ENCODE peak calls at places on chromosomes 12 and 14, in eight cellular contexts. One of them, this sample, is unnamed.

GRCh38 chr12:92185052-92185451 is 39.4 kb upstream of the BTG1 start:
- DNase-seq in epithelial cell of esophagus: no peak
- DNase-seq in kidney: no peak
- DNase-seq in kidney epithelial cell: no peak
- DNase-seq in fibroblast of mammary gland: no peak
- DNase-seq in psoas muscle: no peak
- DNase-seq in right cardiac atrium: no peak
- DNase-seq in SK-N-MC: no peak
- DNase-seq in this sample: peak; percentile 58

GRCh38 chr12:52054838-52055741 is 3.8 kb downstream of the NR4A1 start:
- DNase-seq in kidney epithelial cell: no peak
- DNase-seq in fibroblast of mammary gland: no peak
- DNase-seq in SK-N-MC: no peak
- DNase-seq in right cardiac atrium: no peak
- DNase-seq in kidney: no peak
- DNase-seq in epithelial cell of esophagus: no peak
- DNase-seq in psoas muscle: no peak
- DNase-seq in this sample: no peak

GRCh38 chr12:20492251-20492728 is 124.0 kb downstream of the PDE3A start:
- DNase-seq in epithelial cell of esophagus: peak; percentile 24
- DNase-seq in SK-N-MC: no peak
- DNase-seq in kidney epithelial cell: peak; percentile 7
- DNase-seq in fibroblast of mammary gland: peak; percentile 82
- DNase-seq in kidney: no peak
- DNase-seq in right cardiac atrium: no peak
- DNase-seq in psoas muscle: no peak
- DNase-seq in this sample: no peak

GRCh38 chr12:7096006-7096903 is 4.0 kb upstream of the C1R start:
- DNase-seq in fibroblast of mammary gland: no peak
- DNase-seq in psoas muscle: no peak
- DNase-seq in SK-N-MC: no peak
- DNase-seq in right cardiac atrium: no peak
- DNase-seq in kidney: no peak
- DNase-seq in epithelial cell of esophagus: no peak
- DNase-seq in kidney epithelial cell: no peak
- DNase-seq in this sample: no peak

GRCh38 chr12:131113562-131113961 is 159.9 kb downstream of the ADGRD1 start:
- DNase-seq in kidney: no peak
- DNase-seq in epithelial cell of esophagus: no peak
- DNase-seq in kidney epithelial cell: no peak
- DNase-seq in SK-N-MC: no peak
- DNase-seq in right cardiac atrium: peak; percentile 20
- DNase-seq in psoas muscle: peak; percentile 19
- DNase-seq in fibroblast of mammary gland: no peak
- DNase-seq in this sample: no peak

GRCh38 chr12:45214739-45215418 is 1.0 kb upstream of the ANO6 start:
- DNase-seq in kidney: no peak
- DNase-seq in psoas muscle: no peak
- DNase-seq in epithelial cell of esophagus: peak; percentile 18
- DNase-seq in right cardiac atrium: no peak
- DNase-seq in SK-N-MC: no peak
- DNase-seq in kidney epithelial cell: no peak
- DNase-seq in fibroblast of mammary gland: peak; percentile 67
- DNase-seq in this sample: no peak

GRCh38 chr14:105664691-105665090 is 138.3 kb downstream of the TMEM121 start:
- DNase-seq in epithelial cell of esophagus: no peak
- DNase-seq in fibroblast of mammary gland: no peak
- DNase-seq in kidney: peak; percentile 64
- DNase-seq in kidney epithelial cell: no peak
- DNase-seq in psoas muscle: no peak
- DNase-seq in SK-N-MC: no peak
- DNase-seq in right cardiac atrium: no peak
- DNase-seq in this sample: no peak

GRCh38 chr14:31716208-31716607 is 155.0 kb downstream of the NUBPL start:
- DNase-seq in kidney: no peak
- DNase-seq in psoas muscle: no peak
- DNase-seq in kidney epithelial cell: no peak
- DNase-seq in epithelial cell of esophagus: peak; percentile 1
- DNase-seq in fibroblast of mammary gland: peak; percentile 7
- DNase-seq in SK-N-MC: no peak
- DNase-seq in right cardiac atrium: no peak
- DNase-seq in this sample: no peak

GRCh38 chr12:96434107-96434506 is 33.9 kb upstream of the CDK17 start:
- DNase-seq in kidney epithelial cell: no peak
- DNase-seq in kidney: no peak
- DNase-seq in right cardiac atrium: no peak
- DNase-seq in SK-N-MC: no peak
- DNase-seq in psoas muscle: no peak
- DNase-seq in epithelial cell of esophagus: peak; percentile 55
- DNase-seq in fibroblast of mammary gland: peak; percentile 99
- DNase-seq in this sample: peak; percentile 91

GRCh38 chr14:54564071-54564798 is 2.7 kb upstream of the SAMD4A start:
- DNase-seq in fibroblast of mammary gland: peak; percentile 65
- DNase-seq in SK-N-MC: peak; percentile 45
- DNase-seq in kidney epithelial cell: no peak
- DNase-seq in right cardiac atrium: no peak
- DNase-seq in epithelial cell of esophagus: peak; percentile 51
- DNase-seq in psoas muscle: no peak
- DNase-seq in kidney: no peak
- DNase-seq in this sample: peak; percentile 62

GRCh38 chr14:81385824-81386223 is 14.3 kb downstream of the STON2 start:
- DNase-seq in fibroblast of mammary gland: no peak
- DNase-seq in kidney: no peak
- DNase-seq in psoas muscle: no peak
- DNase-seq in epithelial cell of esophagus: no peak
- DNase-seq in SK-N-MC: no peak
- DNase-seq in right cardiac atrium: no peak
- DNase-seq in kidney epithelial cell: no peak
- DNase-seq in this sample: no peak

GRCh38 chr12:90858261-90858660 is 96.7 kb downstream of the CCER1 start:
- DNase-seq in kidney epithelial cell: no peak
- DNase-seq in SK-N-MC: no peak
- DNase-seq in right cardiac atrium: no peak
- DNase-seq in kidney: no peak
- DNase-seq in psoas muscle: no peak
- DNase-seq in epithelial cell of esophagus: no peak
- DNase-seq in fibroblast of mammary gland: no peak
- DNase-seq in this sample: no peak

GRCh38 chr12:102833687-102834435 is 83.2 kb downstream of the PAH start:
- DNase-seq in epithelial cell of esophagus: peak; percentile 34
- DNase-seq in kidney: no peak
- DNase-seq in fibroblast of mammary gland: no peak
- DNase-seq in SK-N-MC: peak; percentile 24
- DNase-seq in psoas muscle: no peak
- DNase-seq in right cardiac atrium: no peak
- DNase-seq in kidney epithelial cell: no peak
- DNase-seq in this sample: no peak

GRCh38 chr14:90828642-90829487 is 12.6 kb upstream of the TTC7B start:
- DNase-seq in epithelial cell of esophagus: no peak
- DNase-seq in kidney epithelial cell: no peak
- DNase-seq in psoas muscle: peak; percentile 51
- DNase-seq in SK-N-MC: no peak
- DNase-seq in kidney: peak; percentile 43
- DNase-seq in fibroblast of mammary gland: no peak
- DNase-seq in right cardiac atrium: no peak
- DNase-seq in this sample: peak; percentile 39

GRCh38 chr12:111758120-111758561 is 8.6 kb upstream of the ALDH2 start:
- DNase-seq in fibroblast of mammary gland: no peak
- DNase-seq in right cardiac atrium: peak; percentile 78
- DNase-seq in kidney: no peak
- DNase-seq in kidney epithelial cell: no peak
- DNase-seq in psoas muscle: peak; percentile 77
- DNase-seq in SK-N-MC: no peak
- DNase-seq in epithelial cell of esophagus: peak; percentile 65
- DNase-seq in this sample: no peak

GRCh38 chr12:49342914-49343731 is 3.6 kb upstream of the DNAJC22 start:
- DNase-seq in kidney: peak; percentile 85
- DNase-seq in fibroblast of mammary gland: no peak
- DNase-seq in epithelial cell of esophagus: peak; percentile 52
- DNase-seq in SK-N-MC: no peak
- DNase-seq in right cardiac atrium: peak; percentile 67
- DNase-seq in psoas muscle: no peak
- DNase-seq in kidney epithelial cell: no peak
- DNase-seq in this sample: peak; percentile 20

GRCh38 chr12:24996102-24996797 is 47.3 kb upstream of the BCAT1 start:
- DNase-seq in kidney epithelial cell: no peak
- DNase-seq in kidney: no peak
- DNase-seq in right cardiac atrium: no peak
- DNase-seq in psoas muscle: no peak
- DNase-seq in fibroblast of mammary gland: no peak
- DNase-seq in epithelial cell of esophagus: no peak
- DNase-seq in SK-N-MC: no peak
- DNase-seq in this sample: no peak

GRCh38 chr14:94596361-94596760 is 15.1 kb downstream of the SERPINA5 start:
- DNase-seq in kidney epithelial cell: no peak
- DNase-seq in fibroblast of mammary gland: no peak
- DNase-seq in kidney: no peak
- DNase-seq in psoas muscle: no peak
- DNase-seq in right cardiac atrium: no peak
- DNase-seq in SK-N-MC: no peak
- DNase-seq in epithelial cell of esophagus: no peak
- DNase-seq in this sample: no peak

GRCh38 chr14:96424104-96424989 is 32.4 kb downstream of the AK7 start:
- DNase-seq in SK-N-MC: peak; percentile 73
- DNase-seq in kidney epithelial cell: no peak
- DNase-seq in kidney: peak; percentile 70
- DNase-seq in psoas muscle: no peak
- DNase-seq in fibroblast of mammary gland: peak; percentile 82
- DNase-seq in right cardiac atrium: peak; percentile 52
- DNase-seq in epithelial cell of esophagus: peak; percentile 75
- DNase-seq in this sample: peak; percentile 52

GRCh38 chr14:35932136-35932535 is 106.0 kb downstream of the BRMS1L start:
- DNase-seq in fibroblast of mammary gland: no peak
- DNase-seq in kidney epithelial cell: no peak
- DNase-seq in psoas muscle: no peak
- DNase-seq in right cardiac atrium: no peak
- DNase-seq in kidney: no peak
- DNase-seq in epithelial cell of esophagus: no peak
- DNase-seq in SK-N-MC: no peak
- DNase-seq in this sample: no peak
- H3K4me3 ChIP-seq in fibroblast of mammary gland: no peak overlapping the region
- H3K4me3 ChIP-seq in kidney epithelial cell: no peak overlapping the region
- H3K4me3 ChIP-seq in psoas muscle: no peak overlapping the region
- H3K4me3 ChIP-seq in right cardiac atrium: no peak overlapping the region
- H3K4me3 ChIP-seq in kidney: no peak overlapping the region
- H3K4me3 ChIP-seq in epithelial cell of esophagus: no peak overlapping the region
- H3K4me3 ChIP-seq in SK-N-MC: no peak overlapping the region
- H3K4me3 ChIP-seq in this sample: peak overlapping the region; percentile 45

GRCh38 chr14:69670093-69670492 is 58.7 kb downstream of the SUSD6 start:
- DNase-seq in fibroblast of mammary gland: no peak
- DNase-seq in epithelial cell of esophagus: no peak
- DNase-seq in psoas muscle: no peak
- DNase-seq in SK-N-MC: no peak
- DNase-seq in kidney: no peak
- DNase-seq in kidney epithelial cell: no peak
- DNase-seq in right cardiac atrium: no peak
- DNase-seq in this sample: no peak

GRCh38 chr14:69669375-69669774 is 58.0 kb downstream of the SUSD6 start:
- DNase-seq in psoas muscle: no peak
- DNase-seq in epithelial cell of esophagus: no peak
- DNase-seq in fibroblast of mammary gland: no peak
- DNase-seq in SK-N-MC: no peak
- DNase-seq in kidney: no peak
- DNase-seq in kidney epithelial cell: no peak
- DNase-seq in right cardiac atrium: no peak
- DNase-seq in this sample: no peak

GRCh38 chr14:69666698-69667211 is 55.4 kb downstream of the SUSD6 start:
- DNase-seq in epithelial cell of esophagus: no peak
- DNase-seq in kidney: no peak
- DNase-seq in fibroblast of mammary gland: peak; percentile 54
- DNase-seq in right cardiac atrium: no peak
- DNase-seq in psoas muscle: no peak
- DNase-seq in SK-N-MC: no peak
- DNase-seq in kidney epithelial cell: no peak
- DNase-seq in this sample: no peak

GRCh38 chr14:69666112-69666511 is 54.7 kb downstream of the SUSD6 start:
- DNase-seq in psoas muscle: no peak
- DNase-seq in kidney epithelial cell: no peak
- DNase-seq in right cardiac atrium: no peak
- DNase-seq in fibroblast of mammary gland: peak; percentile 40
- DNase-seq in SK-N-MC: no peak
- DNase-seq in kidney: no peak
- DNase-seq in epithelial cell of esophagus: no peak
- DNase-seq in this sample: no peak

GRCh38 chr14:69667938-69668336 is 56.5 kb downstream of the SUSD6 start:
- DNase-seq in SK-N-MC: no peak
- DNase-seq in psoas muscle: no peak
- DNase-seq in epithelial cell of esophagus: no peak
- DNase-seq in kidney epithelial cell: no peak
- DNase-seq in fibroblast of mammary gland: no peak
- DNase-seq in kidney: no peak
- DNase-seq in right cardiac atrium: no peak
- DNase-seq in this sample: no peak
- H3K4me3 ChIP-seq in SK-N-MC: no peak overlapping the region
- H3K4me3 ChIP-seq in psoas muscle: no peak overlapping the region
- H3K4me3 ChIP-seq in epithelial cell of esophagus: no peak overlapping the region
- H3K4me3 ChIP-seq in kidney epithelial cell: no peak overlapping the region
- H3K4me3 ChIP-seq in fibroblast of mammary gland: no peak overlapping the region
- H3K4me3 ChIP-seq in kidney: no peak overlapping the region
- H3K4me3 ChIP-seq in right cardiac atrium: no peak overlapping the region
- H3K4me3 ChIP-seq in this sample: no peak overlapping the region

GRCh38 chr12:108635201-108635996 is 1.7 kb upstream of the SELPLG start:
- DNase-seq in kidney epithelial cell: no peak
- DNase-seq in fibroblast of mammary gland: no peak
- DNase-seq in SK-N-MC: no peak
- DNase-seq in epithelial cell of esophagus: no peak
- DNase-seq in psoas muscle: no peak
- DNase-seq in kidney: no peak
- DNase-seq in right cardiac atrium: no peak
- DNase-seq in this sample: peak; percentile 57

GRCh38 chr12:108634225-108634795 is 616 bp upstream of the SELPLG start:
- DNase-seq in psoas muscle: no peak
- DNase-seq in kidney epithelial cell: no peak
- DNase-seq in epithelial cell of esophagus: no peak
- DNase-seq in SK-N-MC: no peak
- DNase-seq in fibroblast of mammary gland: no peak
- DNase-seq in right cardiac atrium: peak; percentile 53
- DNase-seq in kidney: no peak
- DNase-seq in this sample: peak; percentile 73

GRCh38 chr12:108637222-108637621 is 3.5 kb upstream of the SELPLG start:
- DNase-seq in right cardiac atrium: no peak
- DNase-seq in epithelial cell of esophagus: no peak
- DNase-seq in fibroblast of mammary gland: no peak
- DNase-seq in kidney: no peak
- DNase-seq in SK-N-MC: no peak
- DNase-seq in psoas muscle: no peak
- DNase-seq in kidney epithelial cell: no peak
- DNase-seq in this sample: no peak

GRCh38 chr12:108637631-108638030 is 3.9 kb upstream of the SELPLG start:
- DNase-seq in fibroblast of mammary gland: no peak
- DNase-seq in kidney: no peak
- DNase-seq in kidney epithelial cell: no peak
- DNase-seq in psoas muscle: no peak
- DNase-seq in right cardiac atrium: no peak
- DNase-seq in epithelial cell of esophagus: no peak
- DNase-seq in SK-N-MC: no peak
- DNase-seq in this sample: no peak

GRCh38 chr12:108635997-108636808 is 2.5 kb upstream of the SELPLG start:
- DNase-seq in kidney epithelial cell: no peak
- DNase-seq in fibroblast of mammary gland: no peak
- DNase-seq in SK-N-MC: no peak
- DNase-seq in kidney: no peak
- DNase-seq in right cardiac atrium: no peak
- DNase-seq in psoas muscle: no peak
- DNase-seq in epithelial cell of esophagus: no peak
- DNase-seq in this sample: no peak
- H3K4me3 ChIP-seq in kidney epithelial cell: no peak overlapping the region
- H3K4me3 ChIP-seq in fibroblast of mammary gland: no peak overlapping the region
- H3K4me3 ChIP-seq in SK-N-MC: no peak overlapping the region
- H3K4me3 ChIP-seq in kidney: no peak overlapping the region
- H3K4me3 ChIP-seq in right cardiac atrium: no peak overlapping the region
- H3K4me3 ChIP-seq in psoas muscle: no peak overlapping the region
- H3K4me3 ChIP-seq in epithelial cell of esophagus: no peak overlapping the region
- H3K4me3 ChIP-seq in this sample: no peak overlapping the region

GRCh38 chr12:12891646-12892355 is 439 bp downstream of the GPRC5A start:
- DNase-seq in kidney epithelial cell: no peak
- DNase-seq in kidney: no peak
- DNase-seq in epithelial cell of esophagus: peak; percentile 43
- DNase-seq in psoas muscle: no peak
- DNase-seq in right cardiac atrium: no peak
- DNase-seq in SK-N-MC: no peak
- DNase-seq in fibroblast of mammary gland: peak; percentile 29
- DNase-seq in this sample: no peak
- H3K4me3 ChIP-seq in kidney epithelial cell: peak overlapping the region; percentile 42
- H3K4me3 ChIP-seq in kidney: peak overlapping the region; percentile 63
- H3K4me3 ChIP-seq in epithelial cell of esophagus: peak overlapping the region; percentile 67
- H3K4me3 ChIP-seq in psoas muscle: peak overlapping the region; percentile 70
- H3K4me3 ChIP-seq in right cardiac atrium: peak overlapping the region; percentile 41
- H3K4me3 ChIP-seq in SK-N-MC: peak overlapping the region; percentile 67
- H3K4me3 ChIP-seq in fibroblast of mammary gland: peak overlapping the region; percentile 58
- H3K4me3 ChIP-seq in this sample: no peak overlapping the region

This sample was measured in CD4-positive, alpha-beta memory T cell.